ENCODE peak calls at places on chromosomes 6 and 20, in four cellular contexts. N is IMR-90, B is hepatocyte, S is neuronal stem cell. Y is an unnamed sample.

GRCh38 chr6:7237653-7238190 is 75.3 kb downstream of the SSR1 start:
- DNase-seq in N (peak), B (no peak), S (no peak), Y (no peak)

GRCh38 chr6:125790403-125791150 is at the start of gene NCOA7:
- DNase-seq in N (peak), B (peak), S (peak), Y (peak)

GRCh38 chr6:76684881-76685280 is 612.4 kb upstream of the IMPG1 start:
- DNase-seq in N (peak), B (peak), S (no peak), Y (no peak)

GRCh38 chr6:158817298-158818007 is 1.7 kb downstream of the EZR start:
- DNase-seq in N (peak), B (peak), S (no peak), Y (peak)

GRCh38 chr20:25081730-25082497 is at the start of gene VSX1:
- DNase-seq in N (no peak), B (no peak), S (no peak), Y (no peak)

GRCh38 chr6:169846286-169847056 is 95.0 kb downstream of the ERMARD start:
- DNase-seq in N (no peak), B (no peak), S (no peak), Y (no peak)

GRCh38 chr6:118284736-118285360 is 263.2 kb upstream of the PLN start:
- DNase-seq in N (peak), B (no peak), S (no peak), Y (no peak)

GRCh38 chr6:44712353-44713147 is 325.0 kb downstream of the CDC5L start:
- DNase-seq in N (no peak), B (no peak), S (no peak), Y (no peak)

GRCh38 chr6:33888183-33888582 is 84.4 kb upstream of the MLN start:
- DNase-seq in N (no peak), B (no peak), S (no peak), Y (no peak)

GRCh38 chr6:6856538-6857523 is 250.9 kb upstream of the RREB1 start:
- DNase-seq in N (peak), B (peak), S (no peak), Y (peak)

GRCh38 chr6:149636116-149636515 is 12.4 kb downstream of the KATNA1 start:
- DNase-seq in N (peak), B (no peak), S (no peak), Y (no peak)

GRCh38 chr6:36099872-36100483 is 30.3 kb upstream of the MAPK13 start:
- DNase-seq in N (no peak), B (no peak), S (no peak), Y (no peak)

GRCh38 chr20:23419995-23420901 is 1.0 kb downstream of the NAPB start:
- DNase-seq in N (peak), B (peak), S (peak), Y (peak)

GRCh38 chr6:164216368-164216767 is 801.9 kb downstream of the QKI start:
- DNase-seq in N (no peak), B (no peak), S (no peak), Y (no peak)

GRCh38 chr20:55095745-55096450 is 620.5 kb downstream of the DOK5 start:
- DNase-seq in N (no peak), B (no peak), S (no peak), Y (no peak)

GRCh38 chr6:129370268-129370916 is 339.6 kb downstream of the ARHGAP18 start:
- DNase-seq in N (peak), B (peak), S (peak), Y (peak)

GRCh38 chr6:168277274-168277669 is 42.3 kb downstream of the DACT2 start:
- DNase-seq in N (no peak), B (no peak), S (no peak), Y (peak)

GRCh38 chr6:162817196-162817595 is 89.4 kb downstream of the PACRG start:
- DNase-seq in N (no peak), B (no peak), S (no peak), Y (no peak)

GRCh38 chr6:14612016-14612415 is 494.4 kb downstream of the CD83 start:
- DNase-seq in N (peak), B (no peak), S (no peak), Y (no peak)

GRCh38 chr6:20755631-20756030 is 221.4 kb downstream of the CDKAL1 start:
- DNase-seq in N (peak), B (no peak), S (no peak), Y (no peak)

GRCh38 chr20:53937330-53937729 is 133.1 kb downstream of the BCAS1 start:
- DNase-seq in N (no peak), B (no peak), S (no peak), Y (no peak)

DNA sequence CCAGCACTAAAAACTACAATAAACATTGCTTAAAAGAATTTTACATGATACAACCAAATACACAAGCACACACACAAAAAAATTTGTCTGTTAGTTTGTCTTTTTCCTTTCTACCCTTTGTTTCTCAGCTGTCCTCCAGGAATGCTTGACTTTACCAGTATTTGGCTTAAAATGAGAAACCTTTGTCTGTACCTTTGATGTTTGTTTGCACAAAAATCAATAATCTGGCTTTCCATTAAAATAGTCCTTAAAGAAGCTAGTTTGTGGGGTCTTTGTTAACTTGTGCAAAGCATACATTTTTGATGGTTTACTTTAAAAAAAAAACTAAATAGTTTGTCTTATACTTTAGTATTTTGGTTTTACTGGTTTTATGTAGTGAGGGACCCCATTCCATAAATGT is 49.3 kb downstream of the RPRD1B start:
- DNase-seq in N (no peak), B (no peak), S (no peak), Y (no peak)
- H3K27ac ChIP-seq in N (peak), B (peak), S (no peak), Y (no peak)

GRCh38 chr6:148379481-148379880 is 36.8 kb downstream of the SASH1 start:
- DNase-seq in N (no peak), B (no peak), S (no peak), Y (no peak)
- H3K27ac ChIP-seq in N (no peak), B (no peak), S (no peak), Y (no peak)

GRCh38 chr6:139126255-139126654 is 8.6 kb upstream of the HECA start:
- DNase-seq in N (peak), B (no peak), S (no peak), Y (no peak)
- H3K27ac ChIP-seq in N (no peak), B (peak), S (no peak), Y (no peak)

GRCh38 chr20:31700747-31701146 is 21.9 kb downstream of the BCL2L1 start:
- DNase-seq in N (no peak), B (no peak), S (no peak), Y (no peak)
- H3K27ac ChIP-seq in N (peak), B (peak), S (no peak), Y (peak)

DNA sequence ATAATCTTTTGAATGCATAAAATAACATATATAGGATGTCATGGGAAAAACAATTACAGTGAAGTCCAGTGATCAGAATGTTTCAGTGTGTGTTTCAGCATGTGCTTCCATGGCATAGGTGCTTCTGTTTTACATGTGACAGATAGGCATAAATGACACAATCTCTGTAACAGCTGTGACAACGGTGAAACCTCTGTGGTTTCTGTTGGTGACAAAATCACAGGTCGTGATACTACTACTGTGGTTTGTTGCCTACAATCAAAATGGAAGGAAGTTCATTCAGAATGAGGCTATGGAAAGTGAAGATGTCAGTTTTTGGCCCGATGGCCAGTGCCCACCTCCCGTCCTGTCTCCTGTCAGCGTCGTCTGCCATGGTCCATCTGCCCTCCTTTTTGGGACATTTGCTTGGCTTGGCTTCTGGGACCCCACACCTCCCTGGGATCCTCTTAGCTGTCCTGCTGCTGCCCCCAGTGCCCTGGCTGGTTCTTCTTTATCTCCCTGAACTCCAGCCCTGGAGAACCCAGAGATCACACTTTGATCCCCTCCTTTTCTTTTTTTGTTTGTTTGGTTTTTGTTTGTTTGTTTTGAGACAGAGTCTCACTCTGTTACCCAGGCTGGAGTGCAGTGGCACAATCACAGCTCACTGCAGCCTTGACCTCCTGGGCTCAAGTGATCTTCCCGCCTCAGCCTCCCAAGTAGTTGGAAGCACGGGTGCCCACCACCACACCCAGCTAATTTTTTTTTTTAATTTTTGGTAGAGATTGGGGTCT is 79.3 kb upstream of the NAA20 start:
- DNase-seq in N (no peak), B (no peak), S (no peak), Y (no peak)
- H3K27ac ChIP-seq in N (no peak), B (no peak), S (no peak), Y (no peak)

GRCh38 chr6:12286381-12287132 is 3.6 kb upstream of the EDN1 start:
- DNase-seq in N (peak), B (no peak), S (no peak), Y (no peak)
- H3K27ac ChIP-seq in N (no peak), B (no peak), S (no peak), Y (no peak)

GRCh38 chr6:11764250-11764604 is 14.4 kb downstream of the ADTRP start:
- DNase-seq in N (no peak), B (no peak), S (no peak), Y (no peak)

GRCh38 chr6:11759995-11760394 is 18.6 kb downstream of the ADTRP start:
- DNase-seq in N (no peak), B (no peak), S (no peak), Y (no peak)

GRCh38 chr6:11762782-11763459 is 15.7 kb downstream of the ADTRP start:
- DNase-seq in N (no peak), B (no peak), S (no peak), Y (no peak)

GRCh38 chr6:11763460-11764249 is 14.9 kb downstream of the ADTRP start:
- DNase-seq in N (no peak), B (no peak), S (peak), Y (no peak)

GRCh38 chr6:11761744-11762620 is 16.6 kb downstream of the ADTRP start:
- DNase-seq in N (no peak), B (no peak), S (no peak), Y (no peak)
- H3K27ac ChIP-seq in N (no peak), B (peak), S (no peak), Y (peak)

GRCh38 chr6:127215931-127216330 is 50.7 kb upstream of the RNF146 start:
- DNase-seq in N (no peak), B (no peak), S (no peak), Y (no peak)
- H3K27ac ChIP-seq in N (no peak), B (no peak), S (no peak), Y (no peak)